ENCODE peak calls at places on chromosomes 6 and 20, in eight cellular contexts. G, U, E, X, D, B, W and S are unnamed samples.

GRCh38 chr6:51494342-51494741 is 593.1 kb downstream of the PKHD1 start:
- DNase-seq in E (no peak), D (no peak), U (no peak), W (no peak), B (no peak), X (no peak), G (no peak), S (no peak)

GRCh38 chr6:35096129-35096852 is 44.8 kb downstream of the TCP11 start:
- DNase-seq in X (peak; percentile 75), D (no peak), B (no peak), W (peak; percentile 88), E (no peak), G (no peak), U (no peak), S (peak; percentile 74)

GRCh38 chr20:24745206-24745605 is 203.9 kb upstream of the CST7 start:
- DNase-seq in D (no peak), U (no peak), E (no peak), X (no peak), G (no peak), B (no peak), W (no peak), S (no peak)

GRCh38 chr6:113857565-113858066 is 471 bp downstream of the MARCKS start:
- DNase-seq in B (no peak), W (no peak), G (peak; percentile 14), X (no peak), U (no peak), D (no peak), E (peak; percentile 24), S (peak; percentile 41)

GRCh38 chr6:74249658-74250057 is 553.7 kb downstream of the CD109 start:
- DNase-seq in E (peak; percentile 30), W (peak; percentile 88), X (no peak), G (no peak), D (no peak), U (no peak), B (no peak), S (no peak)

GRCh38 chr20:36010081-36010480 is 41.7 kb downstream of the CNBD2 start:
- DNase-seq in G (no peak), B (no peak), E (no peak), W (no peak), D (no peak), X (no peak), U (no peak), S (no peak)

GRCh38 chr6:53888931-53889330 is 94.1 kb downstream of the LRRC1 start:
- DNase-seq in X (no peak), W (peak; percentile 49), U (no peak), D (no peak), B (no peak), E (no peak), G (no peak), S (no peak)

GRCh38 chr20:17990278-17990972 is 21.6 kb downstream of the MGME1 start:
- DNase-seq in B (no peak), X (no peak), W (peak; percentile 72), G (no peak), E (no peak), D (no peak), U (no peak), S (no peak)

GRCh38 chr6:157462956-157463742 is 82.2 kb downstream of the ZDHHC14 start:
- DNase-seq in G (no peak), E (no peak), B (no peak), U (no peak), D (no peak), X (no peak), W (no peak), S (no peak)